ENCODE peak calls at places on chromosomes 7 and 10, in six cellular contexts. Z, E, N, P, A and B are unnamed samples.

GRCh38 chr10:30215131-30215530 is 133.9 kb downstream of the MTPAP start:
- DNase-seq in N (no peak), Z (no peak), A (no peak), P (no peak), E (no peak), B (no peak)

GRCh38 chr10:110172155-110172554 is 35.2 kb upstream of the MXI1 start:
- DNase-seq in E (no peak), A (no peak), P (no peak), N (no peak), Z (no peak), B (no peak)

GRCh38 chr10:73773152-73773879 is 8.5 kb upstream of the CHCHD1 start:
- DNase-seq in A (no peak), N (no peak), P (peak), Z (peak), E (no peak), B (peak)

GRCh38 chr7:55063633-55064032 is 44.8 kb downstream of the EGFR start:
- DNase-seq in P (no peak), A (no peak), N (no peak), E (no peak), Z (no peak), B (no peak)

GRCh38 chr10:115849197-115849596 is 423.8 kb downstream of the GFRA1 start:
- DNase-seq in N (no peak), P (no peak), E (no peak), A (no peak), Z (no peak), B (no peak)

GRCh38 chr10:49110684-49111319 is 4.5 kb downstream of the VSTM4 start:
- DNase-seq in P (no peak), N (no peak), E (no peak), A (no peak), Z (no peak), B (no peak)

GRCh38 chr7:158295966-158296797 is 291.4 kb downstream of the PTPRN2 start:
- DNase-seq in P (no peak), N (no peak), E (peak), A (no peak), Z (no peak), B (no peak)

GRCh38 chr10:1109795-1110673 is 53.8 kb downstream of the WDR37 start:
- DNase-seq in P (peak), Z (peak), N (peak), A (peak), E (peak), B (peak)